ENCODE peak calls at places on chromosomes 4 and X, in eight cellular contexts. T is fibroblast of the aortic adventitia, D is fibroblast of pulmonary artery, V is neural crest cell, E is AG10803, Z is endodermal cell, B is endothelial cell, N is suprapubic skin. S is an unnamed sample.

GRCh38 chrX:125205084-125205917 is 114.4 kb upstream of the TEX13C start:
- DNase-seq in T (no peak), D (no peak), E (peak), B (peak), V (peak), Z (peak), N (peak), S (no peak)

GRCh38 chr4:38606587-38606905 is 57.5 kb upstream of the KLF3 start:
- DNase-seq in B (no peak), Z (no peak), N (no peak), E (no peak), D (no peak), V (no peak), T (no peak), S (no peak)

GRCh38 chr4:40564004-40564403 is 65.7 kb downstream of the RBM47 start:
- DNase-seq in E (no peak), D (no peak), Z (no peak), V (no peak), T (no peak), N (no peak), B (no peak), S (no peak)

GRCh38 chrX:124239911-124240310 is 92.5 kb upstream of the TEX13D start:
- DNase-seq in E (no peak), T (no peak), V (no peak), Z (no peak), D (no peak), B (no peak), N (no peak), S (no peak)

GRCh38 chrX:150873616-150874015 is 24.9 kb downstream of the CD99L2 start:
- DNase-seq in T (peak), Z (no peak), V (no peak), D (peak), B (no peak), E (no peak), N (no peak), S (no peak)

GRCh38 chrX:154417157-154417556 is 5.8 kb downstream of the TAFAZZIN start:
- DNase-seq in D (no peak), T (no peak), B (no peak), E (no peak), V (no peak), N (no peak), Z (no peak), S (no peak)

GRCh38 chrX:71619193-71619592 is 882 bp upstream of the CXCR3 start:
- DNase-seq in B (no peak), V (no peak), T (no peak), E (no peak), D (no peak), Z (no peak), N (no peak), S (no peak)

GRCh38 chr4:172758586-172759340 is 409.8 kb upstream of the GALNT7 start:
- DNase-seq in E (peak), V (no peak), B (no peak), N (no peak), D (peak), T (peak), Z (no peak), S (no peak)

GRCh38 chr4:184529283-184529682 is 54.9 kb upstream of the IRF2 start:
- DNase-seq in B (no peak), N (no peak), T (no peak), D (no peak), V (no peak), E (no peak), Z (no peak), S (no peak)

GRCh38 chr4:1503583-1504471 is 97.6 kb upstream of the NKX1-1 start:
- DNase-seq in T (no peak), Z (peak), B (no peak), N (peak), D (no peak), V (no peak), E (no peak), S (peak)

GRCh38 chr4:124754671-124755070 is 42.1 kb upstream of the ANKRD50 start:
- DNase-seq in D (no peak), V (no peak), N (no peak), Z (no peak), T (no peak), E (peak), B (no peak), S (no peak)

GRCh38 chr4:1244978-1245471 is 3.9 kb downstream of the CTBP1 start:
- DNase-seq in E (no peak), T (no peak), B (no peak), Z (peak), D (no peak), V (no peak), N (peak), S (no peak)

GRCh38 chr4:147640331-147640730 is 23.1 kb downstream of the TMEM184C start:
- DNase-seq in T (peak), V (no peak), B (no peak), Z (no peak), E (peak), D (no peak), N (no peak), S (no peak)

GRCh38 chr4:23476514-23477090 is 413.2 kb downstream of the PPARGC1A start:
- DNase-seq in B (no peak), E (no peak), V (no peak), N (no peak), T (no peak), D (no peak), Z (peak), S (no peak)

GRCh38 chr4:153573881-153574807 is 108.0 kb downstream of the TMEM131L start:
- DNase-seq in N (no peak), D (peak), T (peak), E (peak), B (peak), Z (no peak), V (no peak), S (peak)

GRCh38 chrX:55142206-55142918 is 53.5 kb downstream of the PAGE2 start:
- DNase-seq in N (no peak), B (no peak), D (no peak), Z (no peak), E (no peak), T (no peak), V (no peak), S (no peak)

GRCh38 chrX:63350551-63350950 is 581 bp downstream of the SPIN4 start:
- DNase-seq in Z (peak), E (peak), D (no peak), V (no peak), B (peak), N (no peak), T (peak), S (no peak)

GRCh38 chrX:136823175-136823574 is 42.4 kb upstream of the ARHGEF6 start:
- DNase-seq in V (no peak), D (no peak), E (peak), N (no peak), B (no peak), Z (no peak), T (peak), S (no peak)

GRCh38 chr4:80138556-80139538 is 58.5 kb upstream of the PRDM8 start:
- DNase-seq in V (no peak), T (peak), B (no peak), D (peak), N (no peak), E (peak), Z (no peak), S (peak)

GRCh38 chrX:97267916-97268680 is 384.4 kb downstream of the RPA4 start:
- DNase-seq in Z (no peak), E (peak), B (no peak), D (peak), T (peak), N (no peak), V (no peak), S (no peak)

GRCh38 chr4:129344058-129344457 is 248.1 kb downstream of the C4orf33 start:
- DNase-seq in N (no peak), V (peak), T (peak), E (peak), Z (peak), B (peak), D (peak), S (no peak)

GRCh38 chr4:140602714-140603113 is 34.0 kb upstream of the UCP1 start:
- DNase-seq in N (no peak), E (no peak), Z (no peak), V (no peak), T (no peak), D (no peak), B (no peak), S (no peak)

GRCh38 chr4:149835280-149835679 is 19.6 kb upstream of the IQCM start:
- DNase-seq in V (no peak), N (no peak), T (no peak), B (no peak), E (no peak), D (no peak), Z (peak), S (no peak)

GRCh38 chr4:108345862-108346530 is 177.3 kb upstream of the LEF1 start:
- DNase-seq in E (peak), B (no peak), D (no peak), T (no peak), Z (no peak), V (no peak), N (no peak), S (no peak)

GRCh38 chr4:3703677-3704521 is 62.3 kb upstream of the ADRA2C start:
- DNase-seq in Z (peak), V (no peak), D (no peak), E (no peak), N (peak), T (no peak), B (no peak), S (no peak)

GRCh38 chr4:152234571-152234970 is 301.3 kb downstream of the FBXW7 start:
- DNase-seq in D (no peak), N (no peak), Z (no peak), V (no peak), T (no peak), E (no peak), B (no peak), S (no peak)

GRCh38 chrX:148380614-148381561 is 119.5 kb upstream of the AFF2 start:
- DNase-seq in D (no peak), Z (no peak), E (peak), B (no peak), V (no peak), T (no peak), N (no peak), S (peak)

GRCh38 chr4:124903995-124904722 is 191.6 kb upstream of the ANKRD50 start:
- DNase-seq in Z (peak), B (no peak), T (peak), D (peak), N (no peak), E (peak), V (no peak), S (no peak)

GRCh38 chrX:20388594-20388993 is 121.9 kb upstream of the RPS6KA3 start:
- DNase-seq in E (no peak), V (no peak), N (no peak), B (no peak), T (peak), D (no peak), Z (no peak), S (no peak)
- TF ChIP-seq CTCF in E (no peak), V (no peak), N (no peak), B (no peak), T (no peak), D (no peak), Z (no peak), S (no peak)

GRCh38 chrX:74225111-74225510 is 78.9 kb upstream of the ZCCHC13 start:
- DNase-seq in T (no peak), B (no peak), V (no peak), N (no peak), E (no peak), Z (no peak), D (no peak), S (no peak)

GRCh38 chrX:74231625-74232024 is 72.4 kb upstream of the ZCCHC13 start:
- DNase-seq in Z (no peak), T (no peak), N (no peak), V (no peak), B (no peak), E (no peak), D (no peak), S (no peak)

GRCh38 chrX:74234829-74235228 is 69.2 kb upstream of the ZCCHC13 start:
- DNase-seq in Z (no peak), E (no peak), N (no peak), T (no peak), B (no peak), V (no peak), D (no peak), S (no peak)

GRCh38 chrX:74232859-74233258 is 71.1 kb upstream of the ZCCHC13 start:
- DNase-seq in T (peak), N (no peak), V (no peak), E (peak), Z (no peak), D (peak), B (no peak), S (no peak)

DNA sequence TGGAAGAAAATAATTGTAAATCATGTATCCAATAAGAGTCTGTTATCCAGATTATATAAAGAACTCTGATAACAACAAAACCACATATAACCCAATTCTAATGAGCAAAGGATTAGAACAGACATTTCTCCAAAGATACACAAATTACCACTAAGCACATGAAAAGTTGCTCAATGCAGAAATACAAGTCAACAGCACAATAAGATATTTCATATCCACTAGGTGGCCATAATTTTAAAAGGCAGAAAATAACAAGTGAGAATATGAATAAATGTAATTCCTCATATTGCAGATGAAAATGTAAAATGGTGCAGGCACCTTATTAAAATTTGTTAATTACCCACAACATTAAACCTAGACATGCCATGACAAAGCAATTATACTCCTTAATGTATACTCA is 73.9 kb upstream of the ZCCHC13 start:
- DNase-seq in V (no peak), T (no peak), D (no peak), N (no peak), B (no peak), E (no peak), Z (no peak), S (no peak)
- TF ChIP-seq CTCF in V (peak), T (no peak), D (peak), N (no peak), B (no peak), E (no peak), Z (no peak), S (no peak)

GRCh38 chrX:73850124-73851013 is 287.4 kb downstream of the CHIC1 start:
- DNase-seq in N (no peak), D (peak), E (peak), T (peak), B (peak), V (no peak), Z (peak), S (no peak)
- TF ChIP-seq CTCF in N (no peak), D (peak), E (no peak), T (peak), B (no peak), V (peak), Z (peak), S (no peak)

DNA sequence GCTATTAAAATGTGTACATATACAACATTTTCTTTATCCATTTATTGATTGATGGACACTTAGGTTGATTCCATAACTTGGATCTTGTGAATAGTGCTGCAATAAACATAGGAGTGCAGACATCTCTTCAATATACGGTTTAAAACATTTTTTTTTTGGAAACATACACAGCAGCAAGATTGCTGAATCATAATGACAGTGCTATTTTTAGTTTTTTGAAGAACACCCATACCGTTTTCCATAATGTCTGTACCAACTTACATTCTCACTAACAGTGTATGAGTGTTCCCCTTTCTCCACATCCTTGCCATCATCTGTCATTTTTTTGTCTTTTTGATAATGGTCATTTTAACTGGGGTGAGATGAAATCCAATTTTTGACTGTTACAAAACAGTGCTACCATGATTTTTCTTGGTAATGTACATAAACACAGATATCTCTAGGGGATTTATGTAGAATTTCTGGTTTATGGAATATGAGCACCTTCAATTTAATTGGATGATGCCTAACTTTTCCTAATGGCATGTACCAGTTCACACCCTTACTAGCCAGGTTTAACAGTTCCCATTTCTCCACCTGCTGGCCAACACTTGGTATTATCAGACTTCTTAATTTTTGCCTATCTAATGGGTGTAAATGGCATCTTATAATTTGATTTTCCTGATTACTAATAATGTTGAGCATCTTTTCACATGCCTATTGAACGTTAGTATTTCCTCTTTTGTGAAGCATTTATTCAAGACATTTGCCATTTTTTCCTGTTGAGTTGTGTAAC is 21.0 kb upstream of the TMSB15B start:
- DNase-seq in D (peak), N (no peak), Z (no peak), E (peak), V (no peak), T (peak), B (no peak), S (no peak)
- TF ChIP-seq CTCF in D (peak), N (peak), Z (peak), E (peak), V (peak), T (peak), B (peak), S (peak)

GRCh38 chrX:115362334-115363095 is 73.0 kb downstream of the LUZP4 start:
- DNase-seq in V (no peak), B (no peak), N (no peak), Z (peak), E (no peak), T (peak), D (no peak), S (peak)
- TF ChIP-seq CTCF in V (peak), B (no peak), N (no peak), Z (peak), E (peak), T (peak), D (no peak), S (no peak)